ENCODE peak calls at places on chromosomes 2 and 18, in nine cellular contexts. J, F, B, T, K, W, O, M and P are unnamed samples.

GRCh38 chr18:77147418-77147852 is 14.9 kb upstream of the MBP start:
- DNase-seq in W (peak), M (no peak), K (no peak), J (no peak), T (no peak), B (peak), F (no peak), O (peak), P (no peak)

GRCh38 chr2:176527141-176527901 is 258.1 kb downstream of the MTX2 start:
- DNase-seq in K (peak), T (no peak), M (no peak), O (no peak), W (no peak), J (no peak), B (peak), F (no peak), P (no peak)

GRCh38 chr18:36287653-36288052 is 9.9 kb upstream of the FHOD3 start:
- DNase-seq in K (no peak), J (no peak), B (no peak), O (no peak), M (no peak), W (no peak), F (no peak), T (no peak), P (no peak)

GRCh38 chr2:168441214-168441872 is 14.7 kb upstream of the CERS6 start:
- DNase-seq in J (no peak), O (no peak), T (no peak), W (no peak), B (no peak), F (no peak), K (no peak), M (no peak), P (no peak)

GRCh38 chr2:179525340-179525739 is 260.7 kb upstream of the SESTD1 start:
- DNase-seq in F (no peak), K (no peak), M (no peak), B (no peak), O (no peak), T (no peak), J (no peak), W (no peak), P (no peak)

GRCh38 chr18:12374398-12374797 is 2.6 kb downstream of the AFG3L2 start:
- DNase-seq in B (no peak), O (no peak), M (no peak), J (no peak), W (no peak), F (no peak), T (no peak), K (no peak), P (no peak)

GRCh38 chr2:234632527-234633391 is 135.9 kb upstream of the ARL4C start:
- DNase-seq in K (peak), J (no peak), F (no peak), B (peak), O (no peak), T (no peak), M (peak), W (peak), P (no peak)

GRCh38 chr2:59947917-59948534 is 605.4 kb downstream of the BCL11A start:
- DNase-seq in M (no peak), W (no peak), T (no peak), B (no peak), K (no peak), J (peak), O (no peak), F (no peak), P (no peak)

GRCh38 chr18:51107082-51107481 is 77.1 kb downstream of the SMAD4 start:
- DNase-seq in J (no peak), K (no peak), O (no peak), B (no peak), W (no peak), M (no peak), T (no peak), F (no peak), P (no peak)

GRCh38 chr18:36809590-36810381 is 19.0 kb downstream of the TPGS2 start:
- DNase-seq in B (peak), T (peak), J (peak), W (peak), M (peak), O (peak), F (no peak), K (peak), P (peak)

GRCh38 chr2:101387151-101387807 is at the start of gene CREG2:
- DNase-seq in K (peak), F (peak), M (peak), O (peak), T (peak), J (peak), B (peak), W (peak), P (peak)

GRCh38 chr2:106863387-106863786 is 22.6 kb downstream of the ST6GAL2 start:
- DNase-seq in M (no peak), J (no peak), T (no peak), B (no peak), F (no peak), K (no peak), W (no peak), O (no peak), P (no peak)

GRCh38 chr2:70463997-70464396 is 89.6 kb downstream of the TGFA start:
- DNase-seq in K (no peak), W (no peak), J (no peak), O (no peak), T (no peak), B (no peak), M (peak), F (no peak), P (no peak)

GRCh38 chr2:140122001-140122400 is 1341.8 kb upstream of the NXPH2 start:
- DNase-seq in T (no peak), J (no peak), W (peak), M (no peak), B (no peak), O (no peak), F (no peak), K (no peak), P (no peak)

GRCh38 chr2:54122939-54123338 is 7.5 kb downstream of the ACYP2 start:
- DNase-seq in K (peak), M (peak), O (no peak), W (peak), B (peak), F (no peak), J (peak), T (no peak), P (no peak)

GRCh38 chr2:72819501-72819900 is 6.3 kb downstream of the EXOC6B start:
- DNase-seq in J (no peak), W (no peak), T (no peak), F (no peak), O (no peak), M (no peak), B (no peak), K (no peak), P (no peak)

GRCh38 chr2:204019572-204020501 is 83.3 kb downstream of the ICOS start:
- DNase-seq in F (no peak), K (no peak), B (no peak), O (no peak), M (no peak), W (peak), T (peak), J (no peak), P (no peak)

GRCh38 chr2:17388790-17389189 is 129.4 kb downstream of the RAD51AP2 start:
- DNase-seq in J (no peak), B (no peak), W (peak), F (no peak), M (no peak), T (no peak), O (no peak), K (no peak), P (no peak)

GRCh38 chr2:229852565-229852964 is 69.2 kb downstream of the TRIP12 start:
- DNase-seq in J (no peak), F (peak), W (no peak), M (no peak), K (peak), B (peak), O (peak), T (peak), P (no peak)